ENCODE peak calls at places on chromosomes 12 and 14, in six cellular contexts. H is body of pancreas, L is mesendoderm, E is neuronal stem cell, J is cardiac fibroblast, U is AG10803. A is an unnamed sample.

GRCh38 chr12:12172106-12172511 is 94.7 kb downstream of the LRP6 start:
- DNase-seq in H (no peak), L (no peak), E (no peak), J (peak; percentile 40), U (peak; percentile 80), A (no peak)

GRCh38 chr14:71551291-71551955 is 380.8 kb upstream of the RGS6 start:
- DNase-seq in H (no peak), L (no peak), E (no peak), J (peak; percentile 67), U (peak; percentile 91), A (no peak)

GRCh38 chr14:67900188-67900587 is 80.6 kb downstream of the RAD51B start:
- DNase-seq in H (no peak), L (no peak), E (no peak), J (no peak), U (no peak), A (no peak)

GRCh38 chr12:62434504-62435336 is 31.9 kb upstream of the MON2 start:
- DNase-seq in H (no peak), L (no peak), E (no peak), J (no peak), U (no peak), A (no peak)

GRCh38 chr12:121799842-121800693 is 3.7 kb upstream of the SETD1B start:
- DNase-seq in H (peak; percentile 88), L (peak; percentile 92), E (no peak), J (peak; percentile 90), U (peak; percentile 90), A (peak; percentile 94)

GRCh38 chr12:120662879-120663278 is 22.5 kb downstream of the CABP1 start:
- DNase-seq in H (no peak), L (no peak), E (no peak), J (no peak), U (no peak), A (no peak)

GRCh38 chr12:127078577-127079350 is 1188.2 kb upstream of the TMEM132C start:
- DNase-seq in H (no peak), L (no peak), E (no peak), J (peak; percentile 27), U (peak; percentile 43), A (no peak)

GRCh38 chr14:74973003-74973614 is 17.7 kb upstream of the PGF start:
- DNase-seq in H (no peak), L (no peak), E (no peak), J (peak; percentile 66), U (no peak), A (no peak)

GRCh38 chr14:103074699-103075341 is 9.2 kb upstream of the LBHD2 start:
- DNase-seq in H (peak; percentile 45), L (no peak), E (no peak), J (no peak), U (no peak), A (peak; percentile 79)

GRCh38 chr12:81296556-81297305 is 218.9 kb downstream of the ACSS3 start:
- DNase-seq in H (no peak), L (no peak), E (no peak), J (peak; percentile 71), U (peak; percentile 48), A (no peak)

GRCh38 chr12:70052931-70053497 is 190.2 kb upstream of the CNOT2 start:
- DNase-seq in H (no peak), L (peak; percentile 85), E (no peak), J (peak; percentile 93), U (peak; percentile 79), A (peak; percentile 73)

GRCh38 chr12:70557583-70558263 is 79.5 kb downstream of the PTPRB start:
- DNase-seq in H (no peak), L (no peak), E (no peak), J (no peak), U (no peak), A (no peak)

GRCh38 chr12:65608319-65608916 is 215.9 kb upstream of the HMGA2 start:
- DNase-seq in H (no peak), L (no peak), E (no peak), J (peak; percentile 68), U (no peak), A (no peak)

GRCh38 chr14:96162265-96162664 is 42.4 kb upstream of the BDKRB2 start:
- DNase-seq in H (no peak), L (no peak), E (no peak), J (no peak), U (no peak), A (peak; percentile 11)

GRCh38 chr14:26687438-26687837 is 89.6 kb upstream of the NOVA1 start:
- DNase-seq in H (no peak), L (no peak), E (no peak), J (no peak), U (no peak), A (no peak)

GRCh38 chr12:30357712-30358111 is 338.0 kb downstream of the IPO8 start:
- DNase-seq in H (no peak), L (no peak), E (no peak), J (no peak), U (no peak), A (no peak)

GRCh38 chr14:87483651-87484260 is 509.2 kb downstream of the GALC start:
- DNase-seq in H (peak; percentile 20), L (peak; percentile 56), E (no peak), J (no peak), U (peak; percentile 1), A (no peak)

GRCh38 chr14:102590667-102591099 is 1.8 kb upstream of the RCOR1 start:
- DNase-seq in H (peak; percentile 45), L (peak; percentile 82), E (no peak), J (peak; percentile 50), U (no peak), A (peak; percentile 36)

GRCh38 chr12:69052613-69053408 is 119.8 kb upstream of the CPM start:
- DNase-seq in H (peak; percentile 50), L (peak; percentile 91), E (no peak), J (peak; percentile 94), U (peak; percentile 94), A (no peak)

GRCh38 chr12:131922772-131923171 is 6.3 kb upstream of the PUS1 start:
- DNase-seq in H (no peak), L (no peak), E (no peak), J (no peak), U (no peak), A (no peak)

GRCh38 chr14:69715725-69716482 is 51.0 kb upstream of the SRSF5 start:
- DNase-seq in H (peak; percentile 50), L (no peak), E (no peak), J (peak; percentile 97), U (peak; percentile 91), A (peak; percentile 65)

GRCh38 chr12:56998981-56999380 is 7.4 kb downstream of the ZBTB39 start:
- DNase-seq in H (no peak), L (no peak), E (no peak), J (no peak), U (no peak), A (no peak)

GRCh38 chr12:92062539-92063493 is 82.8 kb downstream of the BTG1 start:
- DNase-seq in H (no peak), L (no peak), E (peak; percentile 11), J (no peak), U (no peak), A (no peak)

GRCh38 chr12:40002178-40003169 is 103.4 kb downstream of the SLC2A13 start:
- DNase-seq in H (peak; percentile 40), L (no peak), E (no peak), J (peak; percentile 29), U (no peak), A (no peak)

GRCh38 chr14:32694795-32695449 is 243.8 kb upstream of the NPAS3 start:
- DNase-seq in H (no peak), L (no peak), E (no peak), J (no peak), U (no peak), A (no peak)

GRCh38 chr12:132153501-132154340 is 9.5 kb downstream of the NOC4L start:
- DNase-seq in H (peak; percentile 67), L (peak; percentile 96), E (peak; percentile 75), J (peak; percentile 68), U (peak; percentile 63), A (peak; percentile 50)

GRCh38 chr14:28375295-28375694 is 391.3 kb upstream of the FOXG1 start:
- DNase-seq in H (no peak), L (peak; percentile 72), E (peak; percentile 2), J (peak; percentile 52), U (no peak), A (no peak)

GRCh38 chr12:46523446-46523845 is 150.9 kb upstream of the SLC38A2 start:
- DNase-seq in H (no peak), L (no peak), E (no peak), J (peak; percentile 46), U (no peak), A (no peak)
- H3K4me3 ChIP-seq in H (no peak overlapping the region), L (no peak overlapping the region), E (no peak overlapping the region), J (no peak overlapping the region), U (peak overlapping the region; percentile 51), A (no peak overlapping the region)

DNA sequence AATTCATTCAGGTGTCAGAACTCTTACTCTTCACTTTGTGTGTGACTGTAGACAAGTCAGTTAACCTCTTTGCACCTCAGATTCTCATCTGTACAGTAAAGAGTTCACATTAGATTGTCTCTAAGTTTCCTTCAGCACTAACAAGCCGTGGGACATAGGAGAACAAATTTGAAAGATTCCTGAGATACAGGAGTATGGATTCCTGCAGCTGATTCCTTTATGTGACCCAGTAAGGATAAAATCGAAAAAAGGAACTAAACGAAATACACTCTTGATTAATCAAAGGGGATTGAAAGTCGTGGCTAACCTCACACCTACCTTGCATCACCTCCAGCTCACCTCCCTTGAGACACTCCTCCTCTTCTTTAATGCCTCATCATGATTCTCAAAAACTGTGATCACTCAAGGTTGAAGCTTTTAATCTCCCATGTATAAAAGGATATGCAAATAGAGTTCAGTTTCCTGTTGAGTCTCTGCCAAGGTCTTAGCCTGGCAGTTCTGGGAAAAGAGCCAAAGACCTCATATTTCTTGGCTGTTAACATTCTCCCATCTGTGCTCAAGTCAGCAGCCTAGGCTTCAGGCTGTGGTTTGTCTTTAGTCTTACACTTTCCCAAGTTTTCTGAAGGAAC is 156.6 kb downstream of the DAD1 start:
- DNase-seq in H (peak; percentile 68), L (no peak), E (no peak), J (peak; percentile 94), U (peak; percentile 90), A (peak; percentile 77)
- H3K4me3 ChIP-seq in H (no peak overlapping the region), L (no peak overlapping the region), E (no peak overlapping the region), J (no peak overlapping the region), U (no peak overlapping the region), A (no peak overlapping the region)

DNA sequence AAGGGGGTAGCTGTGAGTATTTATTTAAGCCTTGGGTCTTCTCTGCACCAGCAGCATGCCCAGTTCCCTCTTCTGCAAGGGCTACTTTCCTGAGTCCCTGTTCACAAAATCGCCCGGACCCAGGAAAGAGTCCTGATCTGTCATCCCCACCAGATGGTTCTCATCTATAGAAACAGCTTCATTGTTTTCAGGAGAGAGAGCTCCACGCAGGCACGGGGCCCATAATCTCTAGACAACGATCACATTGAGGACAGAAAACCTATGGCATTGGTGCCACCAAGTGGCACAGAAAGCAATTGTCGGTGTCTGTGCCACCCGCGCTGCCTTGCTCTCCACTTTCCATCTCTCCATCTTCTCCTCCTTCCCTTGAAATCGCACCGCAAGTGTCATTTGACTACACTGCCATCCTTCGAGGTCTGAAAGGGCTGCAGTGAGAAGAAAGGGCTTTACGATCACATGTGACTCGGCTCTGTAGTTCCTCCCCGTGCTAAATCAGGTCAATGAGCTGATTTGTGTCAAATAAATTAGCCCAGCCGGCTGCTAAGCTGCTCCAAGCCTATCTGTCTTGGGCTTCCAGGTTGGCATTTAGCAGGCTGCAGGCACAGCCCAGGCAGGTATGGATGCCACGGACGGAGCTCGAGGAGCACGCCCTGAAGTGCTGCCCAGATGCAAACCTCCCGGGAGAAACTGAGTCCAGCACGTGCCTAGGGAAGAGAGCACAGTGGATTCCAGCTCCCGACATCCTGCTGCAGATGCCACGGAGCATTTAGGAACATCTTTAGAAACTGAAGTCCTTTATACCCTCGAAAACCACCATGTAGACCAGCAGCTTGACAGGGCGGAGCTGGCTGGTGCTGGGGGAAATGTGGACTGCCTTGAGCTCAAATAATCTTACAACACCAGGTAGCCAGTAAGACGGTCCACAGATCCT is 28.8 kb downstream of the SPRING1 start:
- DNase-seq in H (peak; percentile 70), L (peak; percentile 39), E (peak; percentile 42), J (peak; percentile 63), U (peak; percentile 65), A (peak; percentile 59)
- H3K4me3 ChIP-seq in H (no peak overlapping the region), L (no peak overlapping the region), E (no peak overlapping the region), J (no peak overlapping the region), U (peak overlapping the region; percentile 17), A (no peak overlapping the region)

GRCh38 chr12:54588892-54589291 is 433 bp upstream of the PPP1R1A start:
- DNase-seq in H (no peak), L (no peak), E (no peak), J (no peak), U (no peak), A (no peak)
- H3K4me3 ChIP-seq in H (no peak overlapping the region), L (peak overlapping the region; percentile 24), E (no peak overlapping the region), J (no peak overlapping the region), U (no peak overlapping the region), A (peak overlapping the region; percentile 26)

A was measured in colonic mucosa.